ENCODE peak calls at places on chromosomes 12 and 14, in five cellular contexts. J is MM.1S, N is SK-N-SH, F is GM23248, E is mesenchymal stem cell. V is an unnamed sample.

GRCh38 chr12:5081016-5081415 is 37.3 kb downstream of the KCNA5 start:
- DNase-seq in J (no peak), E (no peak), F (no peak), N (no peak), V (no peak)

GRCh38 chr14:61196792-61197191 is 84.3 kb downstream of the TMEM30B start:
- DNase-seq in N (no peak), E (no peak), J (no peak), F (no peak), V (no peak)

GRCh38 chr12:129372348-129372747 is 519.1 kb downstream of the GLT1D1 start:
- DNase-seq in E (no peak), N (no peak), J (no peak), F (no peak), V (no peak)

GRCh38 chr12:28539691-28540323 is 349.6 kb downstream of the CCDC91 start:
- DNase-seq in F (peak), E (no peak), J (no peak), N (no peak), V (no peak)

GRCh38 chr14:103527408-103528157 is 1.4 kb upstream of the TRMT61A start:
- DNase-seq in F (peak), J (no peak), E (peak), N (no peak), V (peak)

GRCh38 chr12:76274699-76275098 is 73.5 kb downstream of the BBS10 start:
- DNase-seq in F (peak), E (peak), N (no peak), J (no peak), V (no peak)

GRCh38 chr12:39103552-39104165 is 198.3 kb upstream of the CPNE8 start:
- DNase-seq in N (peak), F (peak), J (peak), E (peak), V (peak)

GRCh38 chr14:73903028-73903427 is 16.4 kb downstream of the ZNF410 start:
- DNase-seq in E (no peak), N (no peak), F (peak), J (no peak), V (no peak)

GRCh38 chr12:2294651-2295475 is 242.1 kb downstream of the CACNA1C start:
- DNase-seq in E (peak), N (no peak), J (no peak), F (peak), V (no peak)

GRCh38 chr12:89669197-89669596 is 39.4 kb downstream of the ATP2B1 start:
- DNase-seq in J (no peak), N (no peak), E (no peak), F (no peak), V (no peak)

GRCh38 chr14:61536661-61537566 is 158.4 kb upstream of the HIF1A start:
- DNase-seq in N (no peak), J (no peak), E (no peak), F (peak), V (no peak)

GRCh38 chr12:68100241-68100640 is 59.3 kb downstream of the IFNG start:
- DNase-seq in J (no peak), E (no peak), F (no peak), N (no peak), V (no peak)

GRCh38 chr12:23884909-23885308 is 64.6 kb downstream of the SOX5 start:
- DNase-seq in N (peak), J (no peak), F (no peak), E (no peak), V (no peak)

GRCh38 chr14:98028156-98028555 is 1231.0 kb downstream of the VRK1 start:
- DNase-seq in F (no peak), J (no peak), E (no peak), N (no peak), V (no peak)

GRCh38 chr14:85058170-85058569 is 471.8 kb upstream of the FLRT2 start:
- DNase-seq in J (no peak), E (peak), N (no peak), F (peak), V (no peak)

GRCh38 chr14:33933386-33933934 is 17.4 kb downstream of the EGLN3 start:
- DNase-seq in F (no peak), N (no peak), E (no peak), J (no peak), V (no peak)

GRCh38 chr14:33934043-33934750 is 16.7 kb downstream of the EGLN3 start:
- DNase-seq in F (no peak), E (no peak), N (no peak), J (no peak), V (no peak)

GRCh38 chr14:33931439-33931838 is 19.4 kb downstream of the EGLN3 start:
- DNase-seq in N (no peak), J (no peak), F (no peak), E (no peak), V (no peak)

GRCh38 chr14:33932033-33932432 is 18.8 kb downstream of the EGLN3 start:
- DNase-seq in J (no peak), F (no peak), N (no peak), E (no peak), V (no peak)

DNA sequence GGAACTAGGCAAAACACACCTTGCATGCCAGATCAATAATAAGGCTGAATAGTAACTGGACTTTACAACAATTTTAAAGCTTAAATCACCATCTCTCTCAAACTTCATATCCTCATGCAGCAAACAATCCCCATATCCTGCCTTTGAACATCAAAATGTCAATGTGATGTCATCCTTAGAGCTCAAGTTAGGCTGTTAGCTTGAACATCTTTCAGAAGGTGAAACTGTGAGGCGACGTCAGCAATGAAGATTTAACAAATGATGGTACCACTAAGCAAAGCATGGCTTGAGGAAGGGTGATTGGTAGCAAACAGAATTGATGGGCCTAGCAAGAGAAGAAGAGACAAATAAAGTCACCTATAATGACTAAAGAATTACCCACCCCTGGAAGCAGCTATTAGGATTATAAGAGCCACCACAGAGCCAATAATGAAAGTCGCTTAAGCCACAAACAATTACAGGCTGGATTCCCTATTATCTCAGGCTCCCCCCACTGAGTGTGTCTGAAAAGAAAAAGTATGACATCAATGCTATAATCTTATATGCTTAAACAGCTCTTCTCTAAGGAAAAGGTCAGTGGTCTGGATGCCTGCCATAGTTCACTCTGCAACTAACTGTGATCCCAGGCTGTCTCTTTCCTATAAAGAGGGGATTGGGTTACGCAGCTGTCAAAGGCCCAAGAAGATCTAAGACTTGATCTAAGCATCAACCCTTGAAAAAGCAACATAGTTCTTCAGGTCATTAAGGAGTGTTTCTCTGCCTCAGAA is 18.2 kb downstream of the EGLN3 start:
- DNase-seq in F (no peak), J (no peak), N (no peak), E (no peak), V (no peak)
- H3K4me2 ChIP-seq in F (no peak), J (no peak), N (no peak), E (no peak), V (no peak)

GRCh38 chr12:109752117-109753053 is 38.8 kb downstream of the FAM222A start:
- DNase-seq in N (peak), F (no peak), J (no peak), E (no peak), V (no peak)
- H2AFZ ChIP-seq in N (no peak), F (no peak), J (no peak), E (no peak), V (no peak)

DNA sequence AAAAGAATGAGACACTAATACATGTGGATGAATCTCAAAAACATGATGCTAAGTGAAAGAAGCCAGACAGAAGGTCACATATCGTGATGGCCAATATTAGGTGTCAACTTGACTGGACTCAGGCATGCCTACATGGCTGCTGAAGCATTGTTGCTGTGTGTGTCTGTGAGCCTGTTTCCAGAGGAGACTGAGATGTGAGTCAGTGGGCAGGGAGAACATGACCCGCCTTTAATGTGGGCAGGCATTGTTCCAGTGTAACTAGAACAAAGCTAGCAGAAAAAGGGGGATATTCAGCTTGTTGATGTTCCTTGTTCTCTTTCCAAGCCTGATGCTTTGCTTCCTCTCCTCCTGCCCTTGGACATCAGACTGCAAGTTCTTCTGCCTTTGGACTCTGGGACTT is 47.6 kb downstream of the DCAF5 start:
- DNase-seq in N (no peak), E (peak), J (no peak), F (peak), V (no peak)
- H3K4me2 ChIP-seq in N (no peak), E (no peak), J (no peak), F (no peak), V (no peak)

GRCh38 chr12:6927999-6928702 is 392 bp downstream of the ATN1 start:
- DNase-seq in J (no peak), E (no peak), F (peak), N (peak), V (peak)
- H2AFZ ChIP-seq in J (peak), E (no peak), F (peak), N (no peak), V (no peak)

GRCh38 chr12:52139147-52139546 is 52.7 kb downstream of the KRT80 start:
- DNase-seq in F (no peak), N (no peak), J (no peak), E (no peak), V (no peak)
- H3K4me2 ChIP-seq in F (no peak), N (no peak), J (no peak), E (no peak), V (no peak)

GRCh38 chr12:22858849-22859569 is 234.0 kb downstream of the ETNK1 start:
- DNase-seq in N (no peak), J (no peak), F (peak), E (no peak), V (no peak)
- H2AFZ ChIP-seq in N (no peak), J (no peak), F (no peak), E (no peak), V (no peak)

V was measured in Karpas-422.